ENCODE peak calls at places on chromosome 16, in ten cellular contexts. E is lung, P is GM23338, Q is type B pancreatic cell, R is mucosa of descending colon, W is HFFc6, M is cardiac fibroblast, N is GM10248, K is heart right ventricle, I is IMR-90. L is an unnamed sample.

GRCh38 chr16:58832496-58832895 is 98.4 kb upstream of the GOT2 start:
- DNase-seq in E (no peak), N (no peak), K (no peak), R (no peak), I (no peak), P (no peak), W (no peak), Q (no peak), M (no peak), L (no peak)

GRCh38 chr16:3752984-3753383 is 35.7 kb upstream of the TRAP1 start:
- DNase-seq in K (no peak), W (no peak), E (no peak), M (no peak), I (no peak), P (peak), Q (no peak), R (no peak), N (no peak), L (no peak)

GRCh38 chr16:85963746-85964370 is 64.9 kb downstream of the IRF8 start:
- DNase-seq in I (no peak), Q (no peak), P (no peak), R (no peak), W (no peak), N (no peak), M (no peak), E (no peak), K (peak), L (no peak)

GRCh38 chr16:14301150-14302030 is 230.3 kb downstream of the MRTFB start:
- DNase-seq in K (peak), Q (no peak), P (peak), R (no peak), N (no peak), M (no peak), I (no peak), W (no peak), E (no peak), L (peak)

GRCh38 chr16:53664724-53665345 is 38.8 kb downstream of the RPGRIP1L start:
- DNase-seq in Q (no peak), I (peak), W (peak), P (no peak), M (peak), E (no peak), K (no peak), N (no peak), R (no peak), L (no peak)

GRCh38 chr16:84826558-84826941 is 6.8 kb downstream of the CRISPLD2 start:
- DNase-seq in M (peak), W (peak), P (no peak), E (no peak), I (peak), Q (no peak), R (no peak), N (no peak), K (peak), L (no peak)

GRCh38 chr16:9322735-9323134 is 231.3 kb downstream of the HAPSTR1 start:
- DNase-seq in W (no peak), R (no peak), M (no peak), P (no peak), Q (no peak), I (no peak), N (no peak), E (no peak), K (no peak), L (no peak)

GRCh38 chr16:67236551-67237395 is 9.8 kb downstream of the TMEM208 start:
- DNase-seq in P (peak), I (peak), W (peak), N (peak), Q (peak), E (no peak), K (peak), R (peak), M (peak), L (peak)

DNA sequence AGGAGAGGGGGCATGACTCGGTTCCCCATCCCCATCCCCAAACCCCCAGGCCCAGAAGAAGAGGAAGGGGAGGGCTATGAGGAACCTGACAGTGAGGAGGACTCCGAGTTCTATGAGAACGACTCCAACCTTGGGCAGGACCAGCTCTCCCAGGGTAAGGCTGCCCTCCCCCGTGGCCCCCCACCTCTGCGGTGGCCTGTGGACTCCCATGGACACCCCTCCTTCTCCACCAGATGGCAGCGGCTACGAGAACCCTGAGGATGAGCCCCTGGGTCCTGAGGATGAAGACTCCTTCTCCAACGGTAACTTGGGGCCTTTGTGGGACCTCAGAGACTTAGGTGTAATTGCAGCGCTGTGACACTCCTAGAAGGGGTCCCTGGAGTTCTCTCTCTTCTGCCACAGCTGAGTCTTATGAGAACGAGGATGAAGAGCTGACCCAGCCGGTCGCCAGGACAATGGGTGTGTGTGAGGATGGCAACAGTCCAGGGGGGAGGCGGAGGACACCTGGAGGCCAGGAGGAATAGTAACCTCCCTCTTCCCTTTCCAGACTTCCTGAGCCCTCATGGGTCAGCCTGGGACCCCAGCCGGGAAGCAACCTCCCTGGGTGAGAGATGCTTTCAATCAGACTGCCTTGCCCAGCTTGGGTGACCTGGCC is 5.6 kb downstream of the CD19 start:
- DNase-seq in K (no peak), Q (no peak), P (no peak), M (no peak), N (no peak), R (no peak), I (no peak), E (no peak), W (no peak), L (peak)
- TF ChIP-seq CTCF in K (no peak), Q (no peak), P (peak), M (no peak), N (no peak), R (no peak), I (no peak), E (no peak), W (peak), L (no peak)

DNA sequence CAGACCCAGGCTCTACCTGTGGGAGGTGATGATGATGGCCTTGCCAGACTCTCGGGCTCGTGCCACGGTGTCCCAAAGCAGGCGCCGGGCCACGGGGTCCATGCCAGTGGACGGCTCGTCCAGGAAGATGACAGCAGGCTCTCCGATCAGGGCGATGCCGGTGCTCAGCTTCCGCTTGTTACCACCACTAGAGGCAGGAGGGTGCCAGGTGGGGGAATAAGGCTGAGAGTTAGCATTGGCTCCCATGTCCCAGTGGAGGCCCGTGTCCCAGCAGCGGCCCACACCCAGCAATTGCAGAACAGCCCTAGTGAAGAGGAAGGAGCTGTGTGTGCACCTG is 10.3 kb upstream of the RNPS1 start:
- DNase-seq in M (no peak), I (no peak), Q (no peak), N (no peak), P (peak), R (no peak), W (no peak), K (no peak), E (no peak), L (no peak)
- TF ChIP-seq CTCF in M (no peak), I (no peak), Q (peak), N (no peak), P (peak), R (no peak), W (peak), K (no peak), E (no peak), L (no peak)

DNA sequence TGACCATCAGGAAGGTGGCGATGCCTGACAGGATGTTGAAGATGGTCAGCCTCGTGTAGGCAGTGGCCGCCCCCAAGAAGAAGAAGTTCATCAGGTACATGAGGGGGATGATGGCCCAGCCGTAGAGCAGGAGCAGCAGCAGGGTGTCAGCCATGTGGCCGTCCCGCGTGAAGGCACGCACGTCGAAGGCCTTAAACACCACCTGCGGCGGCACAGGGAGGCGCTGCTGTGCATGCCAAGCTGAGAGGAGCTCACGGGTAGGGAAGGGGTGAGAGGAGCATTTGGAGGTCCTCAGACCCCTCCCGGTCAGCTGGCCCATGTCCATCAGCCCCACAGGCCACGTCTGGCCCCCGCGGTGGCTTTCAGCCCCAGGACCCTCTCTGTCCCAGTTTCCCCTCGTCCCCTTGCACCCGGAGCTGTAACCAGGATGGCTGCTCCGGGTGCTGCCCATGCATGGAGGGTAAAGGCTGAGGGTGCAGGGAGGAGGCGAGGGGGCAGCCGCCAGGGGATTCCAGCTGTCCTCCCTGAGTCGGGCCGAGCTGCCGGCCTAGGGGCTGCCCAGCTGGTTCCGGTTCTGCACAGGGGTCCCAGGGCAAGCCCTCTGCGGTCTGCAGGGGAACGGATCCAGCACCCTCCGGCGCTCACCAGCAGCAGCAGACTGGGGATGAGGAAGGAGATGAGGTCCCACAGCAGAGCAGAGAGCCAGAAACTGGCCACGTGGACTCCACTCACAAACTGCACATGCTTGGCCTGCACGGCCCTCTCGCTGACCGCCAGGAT is 17.1 kb upstream of the RNPS1 start:
- DNase-seq in W (no peak), P (no peak), M (no peak), N (no peak), K (no peak), R (no peak), E (no peak), Q (no peak), I (no peak), L (no peak)
- TF ChIP-seq CTCF in W (no peak), P (peak), M (no peak), N (no peak), K (no peak), R (no peak), E (no peak), Q (no peak), I (no peak), L (no peak)

DNA sequence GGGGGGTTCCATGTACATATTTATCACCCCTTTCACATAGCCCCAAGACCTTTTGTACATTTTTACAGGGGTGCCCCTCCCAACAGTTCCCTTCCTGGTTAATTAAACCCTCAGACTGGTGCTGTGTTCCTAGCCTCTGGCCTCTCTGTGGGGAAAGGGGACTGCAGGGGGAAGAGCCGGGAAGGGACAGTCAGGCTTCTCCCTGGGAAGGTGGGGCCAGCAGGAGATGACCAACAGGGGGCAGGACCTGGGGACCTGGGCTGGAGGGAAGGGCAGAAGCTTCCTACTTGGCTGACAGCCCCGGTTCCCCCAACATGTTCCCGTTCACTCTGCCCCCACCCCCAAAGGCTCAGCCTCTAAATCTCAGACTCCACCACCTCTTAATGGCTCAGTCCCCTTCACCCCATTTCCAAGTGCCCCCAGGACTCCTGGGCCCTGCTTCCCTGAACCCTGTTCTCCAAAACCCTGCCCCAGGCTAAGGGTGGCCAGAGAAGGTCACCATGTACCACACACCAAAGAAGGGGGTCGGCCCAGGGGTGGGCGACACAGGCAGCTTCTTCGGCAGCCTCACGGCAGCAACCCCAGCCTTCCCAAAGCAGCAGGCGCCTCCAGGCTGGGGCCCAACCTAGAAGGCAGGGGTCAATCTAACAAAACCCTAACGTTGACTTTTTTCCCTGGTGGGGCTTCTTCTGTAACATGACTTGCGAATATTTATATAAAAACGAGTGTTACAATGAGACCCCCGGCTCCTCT is 12.0 kb downstream of the FBRS start:
- DNase-seq in Q (no peak), M (no peak), E (no peak), N (no peak), P (no peak), W (no peak), I (no peak), R (no peak), K (no peak), L (no peak)
- TF ChIP-seq CTCF in Q (no peak), M (no peak), E (no peak), N (peak), P (peak), W (peak), I (no peak), R (no peak), K (no peak), L (no peak)

DNA sequence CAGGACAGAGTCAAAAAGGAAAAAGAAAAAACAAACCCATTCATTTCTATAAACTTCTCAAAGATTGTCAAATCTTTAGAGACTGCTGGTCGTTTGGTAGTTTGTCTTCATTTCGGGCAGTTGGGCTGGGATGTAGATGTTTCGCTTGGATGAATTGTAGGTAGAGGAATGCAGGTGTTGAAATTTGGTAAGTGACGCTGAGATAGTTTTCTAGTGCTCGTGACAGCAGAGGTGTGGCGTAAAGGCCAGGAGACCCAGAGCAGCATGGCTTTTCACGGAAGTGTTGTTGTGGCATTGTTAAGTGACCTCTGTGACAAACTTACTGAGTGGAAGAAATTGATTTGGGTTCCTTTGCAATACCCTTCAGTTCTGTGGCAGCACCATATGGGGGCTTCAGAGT is 78.2 kb upstream of the CLEC18A start:
- DNase-seq in K (no peak), R (no peak), W (no peak), N (no peak), P (no peak), M (no peak), Q (no peak), I (no peak), E (no peak), L (no peak)
- TF ChIP-seq CTCF in K (no peak), R (no peak), W (no peak), N (no peak), P (no peak), M (no peak), Q (no peak), I (no peak), E (no peak), L (no peak)

DNA sequence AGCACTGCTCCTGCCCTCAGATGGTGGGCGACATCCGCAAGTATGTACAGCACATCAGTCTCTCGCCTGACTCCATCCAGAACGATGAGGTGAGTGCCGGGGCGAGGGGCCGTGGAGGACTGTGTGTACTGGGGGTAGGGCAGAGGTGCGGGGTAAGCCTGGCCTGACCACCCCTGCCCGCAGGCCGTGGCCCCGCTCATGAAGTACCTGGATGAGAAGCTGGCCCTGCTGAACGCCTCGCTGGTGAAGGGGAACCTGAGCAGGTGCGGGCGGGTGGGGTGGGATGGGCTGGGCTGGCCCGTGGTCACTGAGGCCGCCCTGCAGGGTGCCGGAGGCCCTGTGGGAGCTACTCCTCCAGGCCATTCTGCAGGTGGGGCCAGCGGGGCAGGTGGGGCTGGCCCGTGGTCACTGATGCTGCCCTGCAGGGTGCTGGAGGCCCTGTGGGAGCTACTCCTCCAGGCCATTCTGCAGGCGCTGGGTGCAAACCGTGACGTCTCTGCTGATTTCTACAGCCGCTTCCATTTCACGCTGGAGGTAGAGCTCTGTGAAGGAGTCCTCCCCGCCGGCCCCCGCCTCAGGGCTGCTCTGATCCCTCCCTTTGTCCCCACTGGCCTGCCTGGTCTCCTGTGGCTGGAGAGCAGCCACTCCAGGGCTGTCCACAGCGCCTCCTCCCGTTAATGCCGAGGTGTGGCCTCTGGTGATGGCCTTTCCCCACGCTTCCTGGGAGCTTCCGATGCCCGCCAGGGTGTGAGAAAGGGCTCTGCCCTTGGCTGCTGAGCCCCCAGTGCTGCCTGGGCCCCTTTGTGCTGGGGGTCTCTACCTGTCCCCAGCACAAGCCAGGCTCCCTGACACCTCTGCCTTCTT is 5.0 kb downstream of the TSR3 start:
- DNase-seq in M (peak), W (no peak), K (no peak), P (no peak), R (no peak), Q (no peak), N (no peak), I (no peak), E (no peak), L (no peak)
- TF ChIP-seq CTCF in M (peak), W (peak), K (no peak), P (peak), R (no peak), Q (no peak), N (peak), I (peak), E (no peak), L (no peak)

GRCh38 chr16:72856797-72857196 is 191.1 kb downstream of the ZFHX3 start:
- DNase-seq in P (peak), M (peak), Q (no peak), R (no peak), K (no peak), I (no peak), N (peak), W (no peak), E (no peak), L (peak)
- TF ChIP-seq CTCF in P (peak), M (peak), Q (peak), R (no peak), K (no peak), I (peak), N (peak), W (peak), E (no peak), L (peak)

GRCh38 chr16:21619765-21620462 is 20.5 kb downstream of the METTL9 start:
- DNase-seq in E (no peak), I (no peak), N (no peak), P (no peak), Q (no peak), R (no peak), K (no peak), M (no peak), W (no peak), L (no peak)
- TF ChIP-seq CTCF in E (no peak), I (no peak), N (no peak), P (no peak), Q (no peak), R (no peak), K (no peak), M (no peak), W (no peak), L (no peak)

DNA sequence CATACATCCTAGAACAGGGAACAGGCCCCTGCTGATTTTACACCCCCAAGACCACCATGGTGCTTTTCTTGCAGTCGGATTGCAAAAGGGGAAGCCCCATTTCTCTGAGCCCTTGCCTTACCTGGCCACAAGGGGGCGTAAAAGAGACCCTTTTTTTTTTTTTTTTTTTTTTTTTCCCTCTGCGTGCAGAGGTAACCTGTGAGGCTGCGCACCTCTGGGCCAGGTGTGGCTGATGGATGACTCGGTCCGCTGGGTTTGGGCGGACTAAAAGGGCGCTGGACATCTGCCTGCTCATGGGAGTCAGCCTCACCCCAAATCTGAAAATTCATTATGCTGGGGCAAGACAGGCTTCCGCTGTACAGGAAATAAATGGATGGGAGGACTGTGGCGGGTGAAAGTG is 281.0 kb downstream of the CBLN1 start:
- DNase-seq in E (no peak), W (no peak), P (peak), K (no peak), M (no peak), N (no peak), I (no peak), Q (no peak), R (no peak), L (peak)
- TF ChIP-seq CTCF in E (no peak), W (peak), P (peak), K (peak), M (peak), N (peak), I (peak), Q (peak), R (peak), L (peak)

GRCh38 chr16:72995151-72995881 is 52.6 kb downstream of the ZFHX3 start:
- DNase-seq in M (no peak), K (no peak), W (no peak), I (no peak), N (no peak), Q (no peak), P (peak), E (no peak), R (no peak), L (peak)
- TF ChIP-seq CTCF in M (peak), K (peak), W (peak), I (peak), N (no peak), Q (peak), P (peak), E (no peak), R (no peak), L (no peak)